ENCODE peak calls at places on chromosome 22, in ten cellular contexts. C is mammary epithelial cell, P is Caco-2, J is GM10248, U is PC-3, G is mesothelial cell of epicardium, I is lower lobe of right lung, V is neural crest cell, K is cardiac muscle cell, Q is astrocyte of the spinal cord. O is an unnamed sample.

GRCh38 chr22:40694409-40694808 is 15.1 kb downstream of the MCHR1 start:
- DNase-seq in C (no peak), P (no peak), J (no peak), U (no peak), G (no peak), I (no peak), V (no peak), K (no peak), Q (no peak), O (no peak)

GRCh38 chr22:31892080-31892433 is 52.3 kb upstream of the YWHAH start:
- DNase-seq in C (no peak), P (no peak), J (no peak), U (no peak), G (no peak), I (no peak), V (no peak), K (no peak), Q (no peak), O (no peak)

GRCh38 chr22:24066872-24067271 is 55.8 kb downstream of the CABIN1 start:
- DNase-seq in C (no peak), P (no peak), J (no peak), U (no peak), G (no peak), I (no peak), V (no peak), K (no peak), Q (no peak), O (no peak)

GRCh38 chr22:39277135-39277607 is 32.4 kb upstream of the PDGFB start:
- DNase-seq in C (peak), P (no peak), J (no peak), U (peak), G (no peak), I (no peak), V (no peak), K (no peak), Q (peak), O (no peak)

GRCh38 chr22:23767673-23768548 is at the start of gene CHCHD10:
- DNase-seq in C (no peak), P (peak), J (peak), U (peak), G (peak), I (peak), V (peak), K (peak), Q (peak), O (peak)

GRCh38 chr22:24128631-24129601 is 52.4 kb upstream of the SUSD2 start:
- DNase-seq in C (no peak), P (no peak), J (no peak), U (no peak), G (no peak), I (peak), V (no peak), K (no peak), Q (no peak), O (no peak)

GRCh38 chr22:19635644-19636043 is 78.7 kb upstream of the SEPTIN5 start:
- DNase-seq in C (no peak), P (no peak), J (no peak), U (no peak), G (no peak), I (no peak), V (no peak), K (no peak), Q (no peak), O (no peak)

GRCh38 chr22:50209893-50210292 is 9.1 kb downstream of the SELENOO start:
- DNase-seq in C (peak), P (peak), J (peak), U (peak), G (no peak), I (peak), V (peak), K (peak), Q (peak), O (no peak)

GRCh38 chr22:44107341-44107740 is 73.4 kb upstream of the PARVG start:
- DNase-seq in C (no peak), P (no peak), J (no peak), U (no peak), G (no peak), I (no peak), V (no peak), K (no peak), Q (no peak), O (no peak)

GRCh38 chr22:41636467-41636866 is 15.4 kb downstream of the XRCC6 start:
- DNase-seq in C (peak), P (no peak), J (no peak), U (peak), G (no peak), I (no peak), V (no peak), K (no peak), Q (peak), O (no peak)

GRCh38 chr22:23038334-23038642 is 32.0 kb upstream of the GNAZ start:
- DNase-seq in C (no peak), P (no peak), J (no peak), U (no peak), G (no peak), I (no peak), V (no peak), K (no peak), Q (no peak), O (no peak)

GRCh38 chr22:49734882-49735281 is 92.8 kb downstream of the BRD1 start:
- DNase-seq in C (no peak), P (no peak), J (no peak), U (no peak), G (no peak), I (no peak), V (no peak), K (no peak), Q (no peak), O (no peak)

GRCh38 chr22:22396741-22397291 is 111.7 kb downstream of the ZNF280B start:
- DNase-seq in C (no peak), P (no peak), J (no peak), U (no peak), G (no peak), I (no peak), V (no peak), K (no peak), Q (no peak), O (no peak)

GRCh38 chr22:23225337-23225723 is 45.0 kb downstream of the BCR start:
- DNase-seq in C (no peak), P (no peak), J (no peak), U (no peak), G (no peak), I (peak), V (no peak), K (no peak), Q (no peak), O (no peak)

GRCh38 chr22:49790912-49791311 is 36.8 kb downstream of the BRD1 start:
- DNase-seq in C (no peak), P (no peak), J (no peak), U (no peak), G (no peak), I (no peak), V (no peak), K (no peak), Q (no peak), O (no peak)

GRCh38 chr22:22593964-22594656 is 35.0 kb upstream of the PRAME start:
- DNase-seq in C (peak), P (peak), J (peak), U (peak), G (no peak), I (peak), V (peak), K (no peak), Q (peak), O (no peak)

GRCh38 chr22:30637701-30638114 is 2.1 kb downstream of the SLC35E4 start:
- DNase-seq in C (peak), P (no peak), J (no peak), U (no peak), G (no peak), I (no peak), V (no peak), K (no peak), Q (no peak), O (no peak)

GRCh38 chr22:30634477-30635233 is 926 bp upstream of the SLC35E4 start:
- DNase-seq in C (peak), P (peak), J (peak), U (peak), G (peak), I (peak), V (peak), K (peak), Q (peak), O (peak)

GRCh38 chr22:30640361-30640760 is 4.8 kb downstream of the SLC35E4 start:
- DNase-seq in C (no peak), P (no peak), J (no peak), U (no peak), G (no peak), I (no peak), V (no peak), K (no peak), Q (no peak), O (no peak)

GRCh38 chr22:30636226-30637077 is 871 bp downstream of the SLC35E4 start:
- DNase-seq in C (peak), P (peak), J (no peak), U (peak), G (no peak), I (peak), V (no peak), K (no peak), Q (peak), O (no peak)

GRCh38 chr22:30635273-30636225 is at the start of gene SLC35E4:
- DNase-seq in C (peak), P (peak), J (peak), U (peak), G (peak), I (peak), V (peak), K (peak), Q (peak), O (peak)
- TF ChIP-seq CTCF in C (peak), P (peak), J (no peak), U (peak), G (no peak), I (no peak), V (no peak), K (peak), Q (peak), O (peak)

DNA sequence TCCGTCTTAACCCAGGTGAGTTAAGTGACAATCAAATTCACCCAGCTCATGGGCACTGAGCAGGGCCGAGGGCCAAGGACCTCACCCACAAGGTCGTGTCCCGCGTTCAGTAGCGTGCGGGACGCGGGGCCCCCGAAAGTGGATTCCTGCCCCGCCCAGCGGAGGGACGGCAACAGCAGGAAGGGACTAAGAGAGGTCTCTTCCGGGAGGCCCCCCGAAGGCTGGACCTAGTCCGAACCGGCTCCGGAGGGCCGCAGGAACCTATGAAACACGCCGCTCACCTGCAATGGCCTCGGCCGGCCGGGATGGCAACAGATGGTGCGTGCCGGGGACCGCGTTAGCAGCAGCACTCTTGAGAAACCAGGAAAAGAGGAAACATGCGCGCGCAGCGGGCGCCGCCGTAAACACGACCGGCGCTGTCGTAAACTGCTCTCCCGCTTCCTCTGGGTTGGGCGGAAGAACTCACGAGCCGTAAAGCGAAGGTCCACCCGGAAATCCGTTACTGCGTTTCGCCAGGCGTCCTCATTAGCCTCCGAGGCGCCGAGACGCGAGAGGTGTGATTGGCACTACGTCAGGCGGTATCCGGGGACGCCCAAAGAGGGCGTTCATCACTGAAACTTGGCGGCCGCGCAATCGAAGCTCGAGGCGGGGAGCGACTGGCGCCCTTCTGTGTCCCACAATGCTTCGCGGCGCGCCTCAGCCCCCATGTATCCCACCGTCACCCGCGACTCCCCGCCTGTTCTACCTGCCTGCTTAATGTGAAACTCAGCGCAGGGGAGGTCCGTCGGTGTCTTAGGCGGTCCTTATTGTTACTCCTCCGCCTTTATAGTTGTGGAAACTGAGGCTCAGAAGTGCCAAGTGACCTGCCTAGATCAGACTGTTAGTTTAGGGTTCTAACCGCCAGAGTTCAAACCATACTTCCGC is at the start of gene EIF3D:
- DNase-seq in C (peak), P (peak), J (peak), U (peak), G (peak), I (peak), V (peak), K (peak), Q (peak), O (peak)
- TF ChIP-seq CTCF in C (peak), P (no peak), J (peak), U (no peak), G (no peak), I (no peak), V (no peak), K (no peak), Q (no peak), O (no peak)

DNA sequence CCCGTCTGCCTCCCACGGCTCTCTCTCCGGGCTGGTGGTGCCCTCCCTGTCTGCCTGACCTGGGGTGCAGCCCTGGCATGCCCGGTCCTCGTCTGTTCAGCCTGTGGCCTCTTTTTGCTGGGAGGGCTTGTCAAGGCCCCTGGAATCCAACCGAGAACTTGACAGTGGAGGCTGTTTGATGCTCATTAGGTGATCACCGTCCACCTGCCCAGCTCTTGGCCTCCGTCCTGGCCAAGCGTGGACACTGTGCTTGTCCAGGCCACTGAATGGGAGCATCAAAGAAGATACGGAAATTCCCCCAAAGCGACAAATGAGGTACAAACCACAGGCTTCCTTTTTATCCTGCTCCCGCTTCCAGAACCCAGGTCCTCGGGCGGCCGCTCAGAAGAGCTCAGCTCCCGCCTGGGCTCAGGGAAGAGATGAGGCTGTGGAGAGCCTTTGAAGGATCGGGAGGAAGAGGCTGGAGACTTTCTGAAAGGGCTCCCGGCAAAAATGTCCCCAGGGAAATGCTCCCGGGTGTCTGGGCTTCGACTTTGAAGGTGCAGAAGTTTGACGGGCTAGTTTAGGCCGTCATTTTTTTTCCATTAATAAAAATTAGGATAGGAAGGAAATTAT is 1273.9 kb downstream of the BRD1 start:
- DNase-seq in C (no peak), P (no peak), J (no peak), U (no peak), G (no peak), I (no peak), V (no peak), K (no peak), Q (no peak), O (no peak)
- TF ChIP-seq CTCF in C (no peak), P (no peak), J (no peak), U (no peak), G (no peak), I (no peak), V (no peak), K (no peak), Q (no peak), O (no peak)

DNA sequence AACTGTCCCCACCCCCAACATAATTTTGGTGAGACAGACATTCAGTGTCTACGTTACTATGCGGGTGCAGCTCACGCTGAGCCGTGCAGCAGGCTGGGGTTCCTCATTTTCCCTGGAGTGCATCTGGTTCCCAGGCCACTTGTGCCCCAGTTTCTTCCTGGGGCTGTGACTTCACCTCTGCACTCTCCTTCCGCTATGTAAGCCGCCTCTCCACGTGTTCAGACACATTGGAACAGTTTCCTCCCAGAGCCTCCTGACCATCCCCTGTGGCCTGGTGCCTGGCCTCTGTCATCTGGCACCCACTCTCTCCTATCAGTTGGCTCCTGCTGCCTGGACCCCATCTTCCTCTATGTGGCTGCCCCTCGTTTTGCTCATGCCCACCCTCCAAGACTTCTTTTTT is 46.2 kb upstream of the A4GALT start:
- DNase-seq in C (no peak), P (no peak), J (peak), U (no peak), G (no peak), I (peak), V (no peak), K (peak), Q (no peak), O (no peak)
- TF ChIP-seq CTCF in C (no peak), P (no peak), J (no peak), U (no peak), G (no peak), I (no peak), V (no peak), K (no peak), Q (no peak), O (no peak)

GRCh38 chr22:28950567-28951411 is 67.4 kb downstream of the ZNRF3 start:
- DNase-seq in C (no peak), P (no peak), J (no peak), U (no peak), G (no peak), I (no peak), V (no peak), K (no peak), Q (no peak), O (no peak)
- TF ChIP-seq CTCF in C (no peak), P (peak), J (no peak), U (no peak), G (peak), I (no peak), V (no peak), K (no peak), Q (no peak), O (no peak)

GRCh38 chr22:27802389-27803079 is 978 bp upstream of the MN1 start:
- DNase-seq in C (no peak), P (no peak), J (no peak), U (no peak), G (no peak), I (no peak), V (no peak), K (no peak), Q (no peak), O (no peak)

GRCh38 chr22:27801616-27802388 is at the start of gene MN1:
- DNase-seq in C (peak), P (peak), J (no peak), U (no peak), G (no peak), I (no peak), V (peak), K (peak), Q (peak), O (peak)

GRCh38 chr22:27805841-27806240 is 4.3 kb upstream of the MN1 start:
- DNase-seq in C (no peak), P (no peak), J (no peak), U (no peak), G (no peak), I (no peak), V (no peak), K (no peak), Q (no peak), O (no peak)

GRCh38 chr22:27804016-27804415 is 2.5 kb upstream of the MN1 start:
- DNase-seq in C (no peak), P (no peak), J (no peak), U (no peak), G (no peak), I (no peak), V (no peak), K (no peak), Q (no peak), O (no peak)

GRCh38 chr22:27804683-27805297 is 3.2 kb upstream of the MN1 start:
- DNase-seq in C (peak), P (peak), J (peak), U (peak), G (no peak), I (no peak), V (peak), K (peak), Q (peak), O (peak)
- TF ChIP-seq CTCF in C (peak), P (peak), J (peak), U (peak), G (peak), I (peak), V (peak), K (peak), Q (peak), O (peak)

GRCh38 chr22:38177044-38177443 is 4.6 kb downstream of the PLA2G6 start:
- DNase-seq in C (no peak), P (no peak), J (no peak), U (no peak), G (no peak), I (peak), V (no peak), K (no peak), Q (no peak), O (no peak)

GRCh38 chr22:38181453-38182200 is at the start of gene PLA2G6:
- DNase-seq in C (peak), P (peak), J (peak), U (peak), G (peak), I (peak), V (peak), K (peak), Q (peak), O (peak)

GRCh38 chr22:38177926-38178604 is 3.6 kb downstream of the PLA2G6 start:
- DNase-seq in C (peak), P (peak), J (no peak), U (peak), G (no peak), I (peak), V (no peak), K (no peak), Q (peak), O (no peak)

GRCh38 chr22:38184788-38185187 is 3.2 kb upstream of the PLA2G6 start:
- DNase-seq in C (no peak), P (no peak), J (no peak), U (no peak), G (no peak), I (no peak), V (no peak), K (no peak), Q (no peak), O (no peak)

GRCh38 chr22:38180841-38181452 is 683 bp downstream of the PLA2G6 start:
- DNase-seq in C (peak), P (peak), J (no peak), U (peak), G (no peak), I (peak), V (no peak), K (no peak), Q (no peak), O (no peak)
- TF ChIP-seq CTCF in C (no peak), P (no peak), J (no peak), U (no peak), G (no peak), I (no peak), V (no peak), K (no peak), Q (no peak), O (no peak)

DNA sequence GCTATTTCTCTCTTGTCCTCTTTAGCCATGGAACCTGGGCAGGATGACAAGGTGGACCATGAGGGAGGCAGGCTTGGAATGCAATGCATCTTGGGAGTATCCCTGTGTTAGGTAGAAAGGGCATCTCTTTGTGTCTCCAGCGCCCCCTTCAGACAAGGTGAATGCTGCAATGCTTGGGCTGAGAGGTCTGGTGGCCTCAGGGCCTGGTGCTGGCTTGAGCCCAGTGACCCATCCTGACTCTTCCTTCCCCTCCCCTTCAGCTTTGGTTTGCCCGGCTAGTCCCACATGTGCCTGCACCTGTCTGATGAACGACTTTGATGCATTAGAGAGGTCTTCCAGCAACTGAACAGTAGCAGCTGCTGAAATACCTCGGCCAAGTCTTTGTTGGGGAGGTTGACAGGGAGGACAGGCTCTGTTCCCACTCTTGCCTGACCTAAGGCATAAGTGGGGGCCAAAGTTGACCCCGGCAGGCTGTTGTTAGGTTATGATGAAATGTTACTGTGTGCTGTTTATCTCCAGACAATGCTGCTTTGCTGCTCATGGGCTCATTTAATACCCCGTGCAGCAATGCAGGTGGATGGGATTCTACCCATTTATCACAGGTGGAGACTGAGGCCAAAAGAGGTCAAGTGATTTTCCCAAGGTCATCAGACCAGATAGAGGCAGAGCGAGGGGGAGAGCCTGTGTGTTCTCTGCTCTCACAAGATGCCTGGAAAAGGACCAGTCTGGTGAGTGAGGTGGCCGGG is 22.5 kb downstream of the MYO18B start:
- DNase-seq in C (no peak), P (no peak), J (no peak), U (no peak), G (no peak), I (no peak), V (no peak), K (no peak), Q (no peak), O (no peak)
- TF ChIP-seq CTCF in C (no peak), P (no peak), J (no peak), U (no peak), G (no peak), I (no peak), V (no peak), K (no peak), Q (no peak), O (no peak)